ENCODE peak calls at places on chromosomes 13 and 19, in ten cellular contexts. S, I, Z, J, H, P, Q, M, U and R are unnamed samples.

GRCh38 chr13:52348983-52349780 is 56.8 kb downstream of the THSD1 start:
- DNase-seq in S (no peak), I (no peak), Z (no peak), J (no peak), H (no peak), P (peak; percentile 6), Q (no peak), M (no peak), U (peak; percentile 21), R (no peak)

GRCh38 chr19:1465191-1466016 is 13.6 kb downstream of the C19orf25 start:
- DNase-seq in S (no peak), I (no peak), Z (peak; percentile 47), J (peak; percentile 62), H (no peak), P (no peak), Q (no peak), M (peak; percentile 72), U (no peak), R (no peak)

GRCh38 chr13:39284801-39285388 is 246.6 kb downstream of the NHLRC3 start:
- DNase-seq in S (no peak), I (no peak), Z (no peak), J (no peak), H (no peak), P (no peak), Q (no peak), M (no peak), U (no peak), R (no peak)

GRCh38 chr19:723247-723646 is 14.5 kb downstream of the PALM start:
- DNase-seq in S (no peak), I (no peak), Z (no peak), J (no peak), H (no peak), P (no peak), Q (no peak), M (no peak), U (no peak), R (no peak)

GRCh38 chr19:1945899-1946298 is 4.9 kb downstream of the CSNK1G2 start:
- DNase-seq in S (no peak), I (peak; percentile 21), Z (peak; percentile 26), J (peak; percentile 77), H (no peak), P (peak; percentile 47), Q (peak; percentile 92), M (peak; percentile 66), U (peak; percentile 76), R (no peak)

GRCh38 chr19:55516878-55517620 is 19.9 kb downstream of the SBK2 start:
- DNase-seq in S (peak; percentile 98), I (peak; percentile 92), Z (peak; percentile 90), J (peak; percentile 97), H (peak; percentile 92), P (peak; percentile 100), Q (peak; percentile 99), M (peak; percentile 96), U (peak; percentile 99), R (peak; percentile 49)

GRCh38 chr13:106349080-106349841 is 186.2 kb downstream of the EFNB2 start:
- DNase-seq in S (no peak), I (no peak), Z (peak; percentile 94), J (no peak), H (peak; percentile 28), P (no peak), Q (peak; percentile 86), M (peak; percentile 61), U (peak; percentile 23), R (no peak)

GRCh38 chr19:35449347-35450043 is 1.4 kb downstream of the FFAR2 start:
- DNase-seq in S (no peak), I (no peak), Z (no peak), J (no peak), H (no peak), P (no peak), Q (no peak), M (peak; percentile 58), U (no peak), R (no peak)

GRCh38 chr19:40717325-40717879 is 490 bp downstream of the ITPKC start:
- DNase-seq in S (no peak), I (peak; percentile 22), Z (no peak), J (peak; percentile 80), H (no peak), P (no peak), Q (peak; percentile 92), M (peak; percentile 69), U (no peak), R (no peak)

GRCh38 chr13:30406779-30407416 is 15.4 kb upstream of the UBE2L5 start:
- DNase-seq in S (no peak), I (no peak), Z (no peak), J (no peak), H (no peak), P (no peak), Q (no peak), M (no peak), U (no peak), R (no peak)

GRCh38 chr19:16423891-16424290 is 47.9 kb downstream of the EPS15L1 start:
- DNase-seq in S (no peak), I (no peak), Z (no peak), J (no peak), H (no peak), P (no peak), Q (no peak), M (no peak), U (no peak), R (no peak)

DNA sequence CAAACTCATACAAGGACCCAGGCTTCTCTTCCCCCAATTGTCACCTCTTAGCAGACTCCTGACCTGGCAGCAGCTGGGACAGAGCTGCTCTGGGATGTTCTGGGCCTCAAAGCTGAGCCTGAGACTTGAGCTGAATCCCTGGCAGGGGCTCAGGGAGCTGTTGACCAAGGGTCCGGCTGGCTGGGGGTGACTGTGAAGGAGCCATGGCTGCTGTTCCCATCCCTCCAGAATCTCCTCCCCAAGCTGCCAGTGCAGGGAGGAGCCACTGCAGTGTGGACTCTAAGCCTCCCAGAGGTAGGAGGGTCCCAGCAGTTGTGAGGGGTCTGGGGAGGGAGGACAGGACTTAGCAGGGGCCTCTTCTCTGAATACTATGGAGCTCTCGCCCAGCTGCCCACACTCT is 2.2 kb downstream of the SIGLEC6 start:
- DNase-seq in S (no peak), I (no peak), Z (no peak), J (no peak), H (no peak), P (no peak), Q (no peak), M (no peak), U (no peak), R (no peak)
- TF ChIP-seq POLR2A in S (no peak), I (no peak), Z (no peak), J (no peak), H (no peak), P (no peak), Q (no peak), M (no peak), U (no peak), R (no peak)

GRCh38 chr19:52991484-52991883 is 22.2 kb upstream of the ERVV-1 start:
- DNase-seq in S (no peak), I (no peak), Z (no peak), J (peak; percentile 55), H (no peak), P (no peak), Q (peak; percentile 69), M (no peak), U (peak; percentile 81), R (no peak)
- TF ChIP-seq POLR2A in S (no peak), I (no peak), Z (no peak), J (no peak), H (no peak), P (no peak), Q (no peak), M (no peak), U (no peak), R (no peak)

DNA sequence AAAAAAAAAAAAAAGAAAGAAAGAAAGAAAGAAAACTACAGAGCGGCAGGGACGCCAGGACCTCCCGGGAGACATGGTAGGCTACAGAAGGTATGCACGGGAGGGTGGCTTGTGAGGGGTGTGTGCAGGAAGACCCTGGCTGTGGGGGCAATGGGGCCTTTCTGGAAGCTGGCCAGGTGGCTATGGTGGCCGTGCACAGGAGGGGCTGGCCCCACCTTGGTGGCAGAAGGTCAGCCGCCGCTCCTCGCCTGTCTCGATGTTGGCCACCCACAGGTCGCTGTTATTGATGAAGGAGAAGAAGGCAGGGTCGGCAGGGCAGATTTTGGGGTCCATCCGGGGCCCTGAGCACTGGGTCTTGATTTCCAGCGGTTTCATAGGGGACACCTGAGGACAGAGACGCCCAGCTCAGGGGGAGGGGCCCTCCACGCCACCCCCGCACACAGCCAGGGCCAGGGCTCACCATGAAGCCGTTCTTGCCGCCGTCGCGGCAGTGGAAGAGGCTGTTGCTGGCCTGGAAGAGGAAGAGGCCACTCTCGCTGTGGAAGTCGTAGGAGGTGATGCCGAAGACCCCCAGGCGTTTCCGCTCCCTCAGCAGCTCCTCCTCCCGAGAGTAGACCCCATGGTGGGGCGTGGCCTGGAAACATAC is 19.8 kb downstream of the DPP9 start:
- DNase-seq in S (no peak), I (no peak), Z (no peak), J (no peak), H (no peak), P (no peak), Q (no peak), M (no peak), U (no peak), R (no peak)
- TF ChIP-seq POLR2A in S (no peak), I (no peak), Z (no peak), J (no peak), H (no peak), P (no peak), Q (no peak), M (no peak), U (no peak), R (no peak)

GRCh38 chr13:41456768-41457588 is at the start of gene RGCC:
- DNase-seq in S (no peak), I (peak; percentile 56), Z (peak; percentile 56), J (peak; percentile 72), H (peak; percentile 77), P (peak; percentile 36), Q (peak; percentile 96), M (peak; percentile 90), U (no peak), R (peak; percentile 24)

GRCh38 chr13:41458187-41458938 is 1.0 kb downstream of the RGCC start:
- DNase-seq in S (no peak), I (no peak), Z (peak; percentile 21), J (no peak), H (peak; percentile 32), P (no peak), Q (no peak), M (peak; percentile 64), U (no peak), R (peak; percentile 12)

GRCh38 chr13:41458939-41459753 is 1.8 kb downstream of the RGCC start:
- DNase-seq in S (no peak), I (no peak), Z (peak; percentile 7), J (no peak), H (peak; percentile 40), P (peak; percentile 29), Q (no peak), M (peak; percentile 76), U (no peak), R (peak; percentile 5)

GRCh38 chr13:41455725-41456419 is 1.5 kb upstream of the RGCC start:
- DNase-seq in S (no peak), I (no peak), Z (no peak), J (no peak), H (no peak), P (no peak), Q (no peak), M (no peak), U (no peak), R (no peak)

DNA sequence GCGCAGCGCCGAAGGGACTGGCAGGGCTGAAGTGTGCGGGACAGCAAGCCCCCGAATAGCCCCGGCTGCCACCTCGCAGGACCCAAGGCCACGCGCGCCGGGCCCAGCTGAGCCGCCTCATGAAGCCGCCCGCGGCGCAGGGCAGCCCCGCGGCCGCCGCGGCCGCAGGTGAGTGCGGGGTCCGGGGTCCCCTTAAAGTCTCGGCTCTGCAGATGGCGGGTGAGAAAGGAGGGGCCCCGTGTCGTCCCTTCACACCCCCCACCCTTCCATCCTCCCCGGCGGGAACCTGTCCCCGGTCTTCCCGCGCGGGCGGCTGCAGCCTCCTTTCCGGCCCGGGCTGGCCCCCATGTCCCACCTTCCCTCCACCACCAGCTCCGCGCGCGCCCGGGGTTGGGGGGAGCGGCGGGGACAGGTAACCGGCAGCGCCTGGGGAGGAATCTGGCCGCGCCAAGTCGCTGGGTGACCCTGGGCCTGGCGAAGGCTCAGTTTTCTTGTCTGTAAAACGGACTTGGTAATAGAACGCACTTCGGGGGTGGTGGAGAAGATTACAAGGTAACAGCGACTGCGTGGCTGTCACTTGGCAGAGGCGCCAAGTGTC is 338 bp downstream of the RGCC start:
- DNase-seq in S (no peak), I (no peak), Z (no peak), J (no peak), H (no peak), P (no peak), Q (no peak), M (peak; percentile 56), U (no peak), R (no peak)
- TF ChIP-seq POLR2A in S (peak; percentile 16), I (peak; percentile 86), Z (peak; percentile 61), J (no peak), H (no peak), P (no peak), Q (no peak), M (peak; percentile 37), U (no peak), R (no peak)